ENCODE peak calls at places on chromosomes 1 and 21, in four cellular contexts. One of them, this sample, is unnamed.

GRCh38 chr1:167223144-167224103 is 2.7 kb downstream of the POU2F1 start:
- DNase-seq in suprapubic skin: no peak
- DNase-seq in GM23248: peak; percentile 48
- DNase-seq in neural progenitor cell: no peak
- DNase-seq in this sample: no peak

GRCh38 chr1:45753248-45754037 is 3.0 kb upstream of the IPP start:
- DNase-seq in suprapubic skin: no peak
- DNase-seq in GM23248: no peak
- DNase-seq in neural progenitor cell: no peak
- DNase-seq in this sample: no peak

GRCh38 chr1:180040034-180040433 is 85.4 kb downstream of the CEP350 start:
- DNase-seq in suprapubic skin: no peak
- DNase-seq in GM23248: peak; percentile 93
- DNase-seq in neural progenitor cell: no peak
- DNase-seq in this sample: peak; percentile 78

GRCh38 chr1:206754011-206754410 is 16.6 kb upstream of the IL19 start:
- DNase-seq in suprapubic skin: no peak
- DNase-seq in GM23248: peak; percentile 81
- DNase-seq in neural progenitor cell: no peak
- DNase-seq in this sample: no peak

GRCh38 chr1:150477733-150478132 is 9.5 kb upstream of the TARS2 start:
- DNase-seq in suprapubic skin: no peak
- DNase-seq in GM23248: peak; percentile 18
- DNase-seq in neural progenitor cell: no peak
- DNase-seq in this sample: no peak

GRCh38 chr1:55127827-55128343 is 87.3 kb downstream of the USP24 start:
- DNase-seq in suprapubic skin: no peak
- DNase-seq in GM23248: peak; percentile 31
- DNase-seq in neural progenitor cell: no peak
- DNase-seq in this sample: peak; percentile 6

GRCh38 chr1:9250586-9251381 is 16.2 kb downstream of the H6PD start:
- DNase-seq in suprapubic skin: no peak
- DNase-seq in GM23248: no peak
- DNase-seq in neural progenitor cell: no peak
- DNase-seq in this sample: no peak

GRCh38 chr1:19032701-19033515 is 76.4 kb upstream of the IFFO2 start:
- DNase-seq in suprapubic skin: peak; percentile 71
- DNase-seq in GM23248: no peak
- DNase-seq in neural progenitor cell: no peak
- DNase-seq in this sample: no peak

GRCh38 chr1:10456661-10457060 is 6.8 kb downstream of the CORT start:
- DNase-seq in suprapubic skin: no peak
- DNase-seq in GM23248: no peak
- DNase-seq in neural progenitor cell: no peak
- DNase-seq in this sample: no peak

GRCh38 chr1:236913371-236914037 is 90.7 kb downstream of the MT1HL1 start:
- DNase-seq in suprapubic skin: no peak
- DNase-seq in GM23248: peak; percentile 81
- DNase-seq in neural progenitor cell: no peak
- DNase-seq in this sample: no peak

GRCh38 chr1:58812926-58813325 is 29.1 kb upstream of the JUN start:
- DNase-seq in suprapubic skin: no peak
- DNase-seq in GM23248: no peak
- DNase-seq in neural progenitor cell: no peak
- DNase-seq in this sample: no peak

GRCh38 chr1:147890177-147890790 is 12.3 kb upstream of the GJA8 start:
- DNase-seq in suprapubic skin: no peak
- DNase-seq in GM23248: peak; percentile 64
- DNase-seq in neural progenitor cell: peak; percentile 92
- DNase-seq in this sample: peak; percentile 53

GRCh38 chr1:192703283-192704206 is 67.6 kb downstream of the RGS13 start:
- DNase-seq in suprapubic skin: no peak
- DNase-seq in GM23248: no peak
- DNase-seq in neural progenitor cell: no peak
- DNase-seq in this sample: no peak

GRCh38 chr1:53959664-53960250 is 13.6 kb downstream of the LRRC42 start:
- DNase-seq in suprapubic skin: no peak
- DNase-seq in GM23248: peak; percentile 47
- DNase-seq in neural progenitor cell: no peak
- DNase-seq in this sample: no peak

GRCh38 chr1:230079211-230079590 is 12.2 kb downstream of the GALNT2 start:
- DNase-seq in suprapubic skin: no peak
- DNase-seq in GM23248: no peak
- DNase-seq in neural progenitor cell: no peak
- DNase-seq in this sample: no peak

GRCh38 chr1:31831397-31832378 is 15.9 kb upstream of the SPOCD1 start:
- DNase-seq in suprapubic skin: no peak
- DNase-seq in GM23248: peak; percentile 82
- DNase-seq in neural progenitor cell: no peak
- DNase-seq in this sample: peak; percentile 62

GRCh38 chr1:242651817-242652216 is 127.3 kb upstream of the PLD5 start:
- DNase-seq in suprapubic skin: no peak
- DNase-seq in GM23248: no peak
- DNase-seq in neural progenitor cell: peak; percentile 58
- DNase-seq in this sample: peak; percentile 8

GRCh38 chr1:115179397-115179835 is 90.1 kb upstream of the TSPAN2 start:
- DNase-seq in suprapubic skin: no peak
- DNase-seq in GM23248: peak; percentile 99
- DNase-seq in neural progenitor cell: no peak
- DNase-seq in this sample: peak; percentile 97

GRCh38 chr1:241774017-241774416 is 74.0 kb upstream of the EXO1 start:
- DNase-seq in suprapubic skin: no peak
- DNase-seq in GM23248: no peak
- DNase-seq in neural progenitor cell: no peak
- DNase-seq in this sample: no peak

GRCh38 chr1:11787804-11788436 is 17.8 kb downstream of the MTHFR start:
- DNase-seq in suprapubic skin: no peak
- DNase-seq in GM23248: no peak
- DNase-seq in neural progenitor cell: peak; percentile 1
- DNase-seq in this sample: no peak

GRCh38 chr21:34882719-34883131 is 166.4 kb downstream of the RUNX1 start:
- DNase-seq in suprapubic skin: no peak
- DNase-seq in GM23248: no peak
- DNase-seq in neural progenitor cell: no peak
- DNase-seq in this sample: no peak

GRCh38 chr1:161726631-161727342 is 5.4 kb downstream of the FCRLB start:
- DNase-seq in suprapubic skin: peak; percentile 95
- DNase-seq in GM23248: peak; percentile 88
- DNase-seq in neural progenitor cell: peak; percentile 91
- DNase-seq in this sample: peak; percentile 91

GRCh38 chr1:8115769-8116167 is 89.7 kb upstream of the ERRFI1 start:
- DNase-seq in suprapubic skin: peak; percentile 29
- DNase-seq in GM23248: no peak
- DNase-seq in neural progenitor cell: no peak
- DNase-seq in this sample: no peak

GRCh38 chr1:29592261-29592615 is 355.9 kb downstream of the PTPRU start:
- DNase-seq in suprapubic skin: no peak
- DNase-seq in GM23248: no peak
- DNase-seq in neural progenitor cell: no peak
- DNase-seq in this sample: no peak

DNA sequence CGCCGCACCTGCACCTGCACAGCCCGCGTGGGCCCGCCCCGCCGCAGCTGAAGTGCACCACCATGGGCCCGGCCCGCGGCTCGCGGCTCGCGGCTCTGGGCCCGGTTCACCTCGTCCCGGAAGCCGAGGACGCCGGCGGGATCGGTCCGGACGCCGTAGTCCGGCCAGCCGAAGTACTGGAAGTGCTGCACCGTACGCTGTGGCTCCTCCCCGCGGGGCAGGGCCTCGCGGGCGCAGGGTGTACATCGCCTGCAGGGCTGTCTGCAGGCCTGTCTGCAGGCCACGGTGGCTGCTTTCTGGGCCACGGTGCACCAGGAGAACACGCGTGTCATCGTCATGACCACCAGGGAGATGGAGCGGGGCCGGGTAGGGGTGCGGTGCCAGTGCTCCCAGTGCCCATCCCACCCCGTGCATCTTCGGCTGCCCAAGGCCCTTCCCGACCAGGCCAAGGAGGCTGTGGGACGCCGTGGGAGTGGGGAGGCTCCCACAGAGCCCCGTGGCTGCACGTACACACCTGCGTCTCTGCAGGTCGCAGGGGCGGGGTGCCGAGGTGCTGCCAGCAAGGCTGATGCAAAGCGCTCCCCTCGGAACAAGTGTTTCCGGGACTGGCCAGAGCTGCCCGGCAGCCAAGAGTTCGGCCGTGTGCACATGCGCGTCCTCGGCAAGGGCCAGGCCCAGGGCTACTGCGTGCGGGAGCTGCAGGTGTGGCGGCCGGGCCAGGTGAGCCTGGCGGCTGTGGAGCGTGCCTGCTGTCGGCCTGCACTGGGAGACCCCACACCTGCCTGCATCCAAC is 6.6 kb downstream of the RNF223 start:
- DNase-seq in suprapubic skin: no peak
- DNase-seq in GM23248: no peak
- DNase-seq in neural progenitor cell: no peak
- DNase-seq in this sample: no peak
- H3K27me3 ChIP-seq in suprapubic skin: peaks cover 78% of the 10 kb centered on the region
- H3K27me3 ChIP-seq in GM23248: no peaks in the 10 kb centered on the region
- H3K27me3 ChIP-seq in neural progenitor cell: peaks cover 84% of the 10 kb centered on the region
- H3K27me3 ChIP-seq in this sample: no peaks in the 10 kb centered on the region

GRCh38 chr1:2003564-2004131 is at the start of gene CFAP74:
- DNase-seq in suprapubic skin: no peak
- DNase-seq in GM23248: peak; percentile 38
- DNase-seq in neural progenitor cell: peak; percentile 93
- DNase-seq in this sample: peak; percentile 21
- H3K4me3 ChIP-seq in suprapubic skin: no peak within 1 kb of the TSS
- H3K4me3 ChIP-seq in GM23248: no peak within 1 kb of the TSS
- H3K4me3 ChIP-seq in neural progenitor cell: peak within 1 kb of the TSS; percentile 39
- H3K4me3 ChIP-seq in this sample: no peak within 1 kb of the TSS

GRCh38 chr1:27429029-27429425 is 36.6 kb downstream of the GPR3 start:
- DNase-seq in suprapubic skin: no peak
- DNase-seq in GM23248: no peak
- DNase-seq in neural progenitor cell: no peak
- DNase-seq in this sample: no peak
- H3K27me3 ChIP-seq in suprapubic skin: no peaks in the 10 kb centered on the region
- H3K27me3 ChIP-seq in GM23248: no peaks in the 10 kb centered on the region
- H3K27me3 ChIP-seq in neural progenitor cell: no peaks in the 10 kb centered on the region
- H3K27me3 ChIP-seq in this sample: no peaks in the 10 kb centered on the region

DNA sequence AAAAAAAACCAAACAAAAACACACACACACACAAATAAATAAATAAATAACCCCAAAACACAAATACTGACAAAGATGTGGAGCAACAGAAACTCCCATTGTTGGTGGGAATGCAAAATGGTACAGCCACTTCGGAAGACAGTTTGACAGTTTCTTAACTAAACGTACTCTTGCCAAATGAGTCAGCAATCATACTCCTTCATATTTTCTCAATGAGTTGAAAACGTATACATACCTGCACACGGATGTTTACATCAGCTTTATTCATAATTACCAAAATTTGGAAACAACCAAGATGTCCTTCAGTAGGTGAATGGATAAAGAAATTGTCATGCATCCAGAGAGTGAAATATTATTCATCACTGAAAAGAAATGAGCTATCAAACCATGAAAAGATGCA is 23.5 kb downstream of the ASAP3 start:
- DNase-seq in suprapubic skin: no peak
- DNase-seq in GM23248: no peak
- DNase-seq in neural progenitor cell: no peak
- DNase-seq in this sample: no peak
- H3K4me3 ChIP-seq in suprapubic skin: no peak overlapping the region
- H3K4me3 ChIP-seq in GM23248: no peak overlapping the region
- H3K4me3 ChIP-seq in neural progenitor cell: no peak overlapping the region
- H3K4me3 ChIP-seq in this sample: no peak overlapping the region

GRCh38 chr21:44895859-44896258 is 22.4 kb upstream of the PTTG1IP start:
- DNase-seq in suprapubic skin: no peak
- DNase-seq in GM23248: no peak
- DNase-seq in neural progenitor cell: no peak
- DNase-seq in this sample: no peak
- H3K27me3 ChIP-seq in suprapubic skin: peaks cover 11% of the 10 kb centered on the region
- H3K27me3 ChIP-seq in GM23248: no peaks in the 10 kb centered on the region
- H3K27me3 ChIP-seq in neural progenitor cell: no peaks in the 10 kb centered on the region
- H3K27me3 ChIP-seq in this sample: no peaks in the 10 kb centered on the region